ENCODE peak calls at places on chromosome 9, in eight cellular contexts. G, S, I, J, L, Q, R and C are unnamed samples.

GRCh38 chr9:130539473-130540223 is 39.7 kb upstream of the FUBP3 start:
- DNase-seq in G (no peak), S (no peak), I (no peak), J (no peak), L (no peak), Q (no peak), R (no peak), C (no peak)

GRCh38 chr9:114652776-114653555 is 4.6 kb downstream of the TEX53 start:
- DNase-seq in G (no peak), S (no peak), I (no peak), J (no peak), L (no peak), Q (no peak), R (no peak), C (no peak)

GRCh38 chr9:123246534-123246933 is 21.9 kb downstream of the STRBP start:
- DNase-seq in G (no peak), S (no peak), I (no peak), J (no peak), L (no peak), Q (no peak), R (no peak), C (no peak)

GRCh38 chr9:703392-703791 is 138.1 kb upstream of the DMRT1 start:
- DNase-seq in G (no peak), S (no peak), I (no peak), J (no peak), L (no peak), Q (no peak), R (no peak), C (no peak)

GRCh38 chr9:127776195-127776918 is 2.1 kb downstream of the SH2D3C start:
- DNase-seq in G (no peak), S (peak; percentile 61), I (peak; percentile 17), J (no peak), L (no peak), Q (peak; percentile 63), R (no peak), C (peak; percentile 76)

GRCh38 chr9:93226819-93227218 is 42.9 kb downstream of the WNK2 start:
- DNase-seq in G (no peak), S (no peak), I (no peak), J (no peak), L (no peak), Q (no peak), R (no peak), C (no peak)

GRCh38 chr9:37405350-37405749 is 17.1 kb upstream of the GRHPR start:
- DNase-seq in G (no peak), S (no peak), I (no peak), J (no peak), L (no peak), Q (no peak), R (no peak), C (no peak)

GRCh38 chr9:108297025-108297424 is 558.8 kb downstream of the ACTL7B start:
- DNase-seq in G (no peak), S (no peak), I (no peak), J (no peak), L (no peak), Q (no peak), R (no peak), C (peak; percentile 59)

GRCh38 chr9:89592963-89593775 is 11.6 kb upstream of the GADD45G start:
- DNase-seq in G (no peak), S (no peak), I (no peak), J (no peak), L (no peak), Q (no peak), R (no peak), C (no peak)